ENCODE peak calls at places on chromosome 1, in ten cellular contexts. A is fibroblast of mammary gland; Q is 8988T; P is stimulated activated naive CD4-positive, alpha-beta T cell; K is endothelial cell; T is SW480; X is SK-N-SH; J is T-helper 1 cell; L is kidney; G is activated CD4-positive, alpha-beta T cell treated with anti-CD3 and anti-CD28 coated beads, Interleukin-2, amount 50 U/mL, for 24 hours. S is an unnamed sample.

GRCh38 chr1:217602380-217602779 is 28.5 kb downstream of the GPATCH2 start:
- DNase-seq in K (no peak), X (no peak), L (no peak), P (no peak), T (no peak), A (no peak), J (no peak), G (no peak), Q (no peak), S (no peak)

GRCh38 chr1:228372183-228373003 is 34.2 kb downstream of the TRIM11 start:
- DNase-seq in X (no peak), J (no peak), L (peak), Q (peak), G (no peak), P (no peak), K (no peak), A (no peak), T (peak), S (peak)

GRCh38 chr1:86914998-86915736 is 732 bp downstream of the HS2ST1 start:
- DNase-seq in Q (no peak), X (peak), G (peak), T (peak), P (peak), L (peak), J (no peak), A (peak), K (peak), S (peak)

GRCh38 chr1:201648911-201649775 is 110.2 kb downstream of the NAV1 start:
- DNase-seq in P (no peak), L (peak), G (no peak), K (no peak), A (peak), Q (peak), T (no peak), X (peak), J (no peak), S (peak)

GRCh38 chr1:46539968-46540367 is 11.5 kb downstream of the KNCN start:
- DNase-seq in A (peak), G (no peak), K (no peak), Q (no peak), P (no peak), T (no peak), J (no peak), X (no peak), L (peak), S (no peak)

GRCh38 chr1:59678065-59678808 is 136.5 kb upstream of the HOOK1 start:
- DNase-seq in A (no peak), T (no peak), P (no peak), Q (no peak), K (no peak), J (no peak), G (no peak), X (no peak), L (no peak), S (no peak)

GRCh38 chr1:60942896-60943633 is 139.3 kb upstream of the NFIA start:
- DNase-seq in J (no peak), Q (no peak), T (no peak), X (no peak), K (no peak), P (no peak), L (no peak), G (no peak), A (no peak), S (no peak)

GRCh38 chr1:3313579-3313955 is 140.9 kb upstream of the ARHGEF16 start:
- DNase-seq in A (peak), J (no peak), L (peak), K (no peak), X (no peak), G (no peak), Q (no peak), P (no peak), T (peak), S (peak)

GRCh38 chr1:209411491-209411929 is 172.0 kb upstream of the CAMK1G start:
- DNase-seq in T (no peak), A (peak), X (no peak), Q (no peak), G (no peak), K (no peak), L (no peak), J (no peak), P (no peak), S (no peak)

GRCh38 chr1:212219679-212220463 is 65.3 kb upstream of the PPP2R5A start:
- DNase-seq in P (no peak), X (no peak), G (no peak), K (no peak), Q (no peak), J (no peak), T (peak), A (no peak), L (no peak), S (no peak)

GRCh38 chr1:2272686-2273400 is 44.7 kb downstream of the SKI start:
- DNase-seq in Q (no peak), G (no peak), X (no peak), K (no peak), L (peak), P (no peak), J (no peak), A (no peak), T (no peak), S (peak)

GRCh38 chr1:94528271-94528670 is 13.3 kb downstream of the F3 start:
- DNase-seq in K (no peak), T (no peak), L (no peak), X (no peak), G (no peak), P (no peak), A (peak), Q (no peak), J (no peak), S (no peak)

GRCh38 chr1:32349211-32349708 is 13.0 kb downstream of the FAM229A start:
- DNase-seq in J (no peak), A (peak), T (no peak), Q (no peak), G (no peak), L (peak), K (peak), P (no peak), X (no peak), S (peak)

GRCh38 chr1:226778657-226779058 is 39.6 kb upstream of the ITPKB start:
- DNase-seq in T (peak), G (no peak), Q (no peak), P (no peak), A (peak), L (no peak), K (no peak), X (no peak), J (no peak), S (no peak)

GRCh38 chr1:229286099-229286766 is 15.3 kb downstream of the RAB4A start:
- DNase-seq in J (no peak), T (no peak), A (no peak), Q (no peak), G (no peak), K (no peak), P (no peak), X (no peak), L (no peak), S (no peak)

GRCh38 chr1:12336436-12336835 is 106.6 kb downstream of the VPS13D start:
- DNase-seq in T (no peak), G (no peak), J (no peak), K (no peak), X (no peak), L (no peak), Q (no peak), A (peak), P (no peak), S (no peak)

GRCh38 chr1:2014726-2015382 is 4.3 kb upstream of the GABRD start:
- DNase-seq in L (peak), X (no peak), T (peak), P (no peak), G (no peak), J (no peak), K (no peak), A (peak), Q (no peak), S (no peak)

GRCh38 chr1:119160851-119161250 is 20.4 kb upstream of the WARS2 start:
- DNase-seq in G (no peak), K (no peak), P (no peak), J (no peak), L (no peak), A (peak), T (no peak), X (no peak), Q (no peak), S (no peak)

GRCh38 chr1:44453798-44454349 is 48.8 kb downstream of the RNF220 start:
- DNase-seq in A (no peak), J (no peak), G (no peak), P (no peak), Q (no peak), K (no peak), X (no peak), T (no peak), L (no peak), S (no peak)

GRCh38 chr1:67684526-67685066 is 405 bp upstream of the GADD45A start:
- DNase-seq in Q (no peak), L (no peak), G (no peak), X (no peak), P (no peak), T (no peak), A (no peak), J (no peak), K (no peak), S (no peak)

GRCh38 chr1:231420959-231421615 is 1.0 kb downstream of the EGLN1 start:
- DNase-seq in A (peak), X (peak), P (no peak), L (peak), Q (peak), T (peak), G (peak), K (peak), J (no peak), S (peak)

GRCh38 chr1:200733907-200734306 is 4.8 kb upstream of the CAMSAP2 start:
- DNase-seq in L (no peak), T (no peak), P (no peak), Q (no peak), X (no peak), J (no peak), K (no peak), G (no peak), A (no peak), S (no peak)

GRCh38 chr1:33876970-33877680 is 13.2 kb downstream of the HMGB4 start:
- DNase-seq in L (no peak), X (no peak), K (no peak), T (no peak), G (no peak), A (peak), Q (no peak), P (no peak), J (no peak), S (peak)

GRCh38 chr1:171174895-171175294 is 10.2 kb upstream of the FMO2 start:
- DNase-seq in P (no peak), X (no peak), A (no peak), Q (no peak), L (no peak), K (no peak), G (no peak), J (no peak), T (no peak), S (no peak)

GRCh38 chr1:193457676-193458075 is 271.3 kb upstream of the B3GALT2 start:
- DNase-seq in G (no peak), T (no peak), K (no peak), J (no peak), P (no peak), A (no peak), X (no peak), L (no peak), Q (no peak), S (no peak)

GRCh38 chr1:22283596-22283995 is 140.7 kb upstream of the WNT4 start:
- DNase-seq in Q (no peak), L (no peak), G (no peak), K (no peak), P (no peak), X (peak), J (no peak), A (no peak), T (no peak), S (no peak)

GRCh38 chr1:36154335-36154734 is 1.6 kb upstream of the MAP7D1 start:
- DNase-seq in T (no peak), P (no peak), G (no peak), K (no peak), A (no peak), J (no peak), X (no peak), L (no peak), Q (no peak), S (no peak)

GRCh38 chr1:80448081-80448480 is 1352.7 kb upstream of the ADGRL2 start:
- DNase-seq in Q (no peak), A (no peak), L (no peak), P (no peak), T (no peak), X (no peak), K (no peak), G (no peak), J (no peak), S (no peak)

GRCh38 chr1:86906419-86906818 is 7.5 kb downstream of the SELENOF start:
- DNase-seq in J (no peak), T (no peak), P (no peak), L (no peak), Q (no peak), A (no peak), X (no peak), G (no peak), K (no peak), S (no peak)

GRCh38 chr1:61399192-61399591 is 316.8 kb downstream of the NFIA start:
- DNase-seq in P (no peak), K (no peak), G (no peak), A (no peak), X (no peak), Q (no peak), T (no peak), L (no peak), J (no peak), S (no peak)

GRCh38 chr1:182752077-182752826 is 37.3 kb upstream of the NPL start:
- DNase-seq in J (no peak), Q (no peak), G (no peak), P (no peak), L (no peak), K (peak), T (peak), A (peak), X (no peak), S (no peak)

GRCh38 chr1:159896086-159896930 is 3.7 kb downstream of the CFAP45 start:
- DNase-seq in A (no peak), X (no peak), L (no peak), P (no peak), J (no peak), K (no peak), Q (no peak), T (no peak), G (no peak), S (no peak)

GRCh38 chr1:28775121-28775942 is 36.6 kb upstream of the OPRD1 start:
- DNase-seq in T (peak), P (peak), G (peak), Q (no peak), L (peak), A (peak), X (no peak), J (peak), K (peak), S (peak)

GRCh38 chr1:193747579-193747978 is 561.2 kb upstream of the B3GALT2 start:
- DNase-seq in J (no peak), X (no peak), L (no peak), G (no peak), T (no peak), P (no peak), K (no peak), A (peak), Q (no peak), S (no peak)

GRCh38 chr1:198497326-198498220 is 42.9 kb downstream of the ATP6V1G3 start:
- DNase-seq in T (no peak), P (no peak), G (no peak), Q (no peak), X (no peak), L (no peak), K (no peak), J (no peak), A (peak), S (no peak)

GRCh38 chr1:90357980-90358379 is 359.1 kb downstream of the BARHL2 start:
- DNase-seq in A (no peak), Q (no peak), K (no peak), L (no peak), P (no peak), G (no peak), J (no peak), X (no peak), T (no peak), S (no peak)

GRCh38 chr1:172450524-172450885 is 6.6 kb upstream of the PIGC start:
- DNase-seq in L (peak), T (peak), Q (no peak), P (no peak), J (no peak), K (no peak), G (no peak), A (no peak), X (no peak), S (peak)

GRCh38 chr1:61119085-61119484 is 36.7 kb downstream of the NFIA start:
- DNase-seq in P (no peak), J (no peak), X (no peak), Q (no peak), A (peak), G (no peak), L (no peak), K (no peak), T (peak), S (no peak)

GRCh38 chr1:104468282-104468681 is 718.6 kb downstream of the AMY1C start:
- DNase-seq in Q (no peak), P (no peak), K (no peak), G (no peak), X (no peak), A (no peak), L (no peak), J (no peak), T (no peak), S (no peak)